ENCODE peak calls at places on chromosomes 2 and 18, in six cellular contexts. M is A549, W is K562, V is HepG2, F is GM12878, C is endothelial cell of umbilical vein. Q is an unnamed sample.

GRCh38 chr2:118905206-118905605 is 36.8 kb upstream of the MARCO start:
- DNase-seq in M (no peak), W (no peak), V (no peak), F (no peak), C (no peak), Q (no peak)

GRCh38 chr18:33560686-33561370 is 17.2 kb upstream of the ASXL3 start:
- DNase-seq in M (no peak), W (no peak), V (peak), F (peak), C (no peak), Q (peak)

GRCh38 chr2:590214-591175 is 86.7 kb downstream of the TMEM18 start:
- DNase-seq in M (no peak), W (no peak), V (no peak), F (no peak), C (no peak), Q (no peak)

GRCh38 chr18:36389811-36390581 is 92.5 kb downstream of the FHOD3 start:
- DNase-seq in M (no peak), W (no peak), V (no peak), F (no peak), C (no peak), Q (no peak)

GRCh38 chr2:284896-285492 is 2.9 kb downstream of the ALKAL2 start:
- DNase-seq in M (no peak), W (no peak), V (no peak), F (no peak), C (no peak), Q (no peak)

GRCh38 chr18:69843047-69843446 is 104.6 kb downstream of the CD226 start:
- DNase-seq in M (no peak), W (no peak), V (no peak), F (no peak), C (no peak), Q (no peak)

GRCh38 chr18:741931-742512 is 29.6 kb upstream of the ENOSF1 start:
- DNase-seq in M (peak), W (peak), V (peak), F (peak), C (peak), Q (peak)

GRCh38 chr2:151306621-151307020 is 17.2 kb upstream of the NMI start:
- DNase-seq in M (no peak), W (no peak), V (no peak), F (no peak), C (peak), Q (no peak)

DNA sequence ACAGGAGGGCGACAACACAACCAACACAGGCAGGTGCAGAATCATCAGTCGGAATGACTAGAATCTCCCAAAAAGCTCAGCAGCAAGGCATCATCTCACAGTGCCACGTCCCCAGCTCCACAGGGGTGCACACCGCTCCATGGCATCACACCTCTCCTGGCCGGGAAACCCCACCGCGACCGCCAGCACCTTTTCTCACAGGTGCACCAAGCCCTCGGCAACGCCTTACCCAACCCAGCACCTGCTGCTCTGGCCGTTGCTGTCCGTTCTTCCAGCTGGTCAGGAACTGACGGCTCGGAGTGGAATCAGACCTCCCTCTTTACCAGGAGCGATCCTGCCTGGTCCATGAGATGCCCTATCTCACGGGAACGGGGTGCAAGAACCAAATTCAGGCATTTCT is 61.3 kb downstream of the ZNF516 start:
- DNase-seq in M (no peak), W (no peak), V (no peak), F (no peak), C (no peak), Q (no peak)
- TF ChIP-seq MAX in M (no peak), W (no peak), V (no peak), F (no peak), C (no peak), Q (no peak)

GRCh38 chr2:43445248-43445647 is 150.6 kb downstream of the THADA start:
- DNase-seq in M (no peak), W (no peak), V (no peak), F (no peak), C (peak), Q (no peak)
- TF ChIP-seq MYC in M (no peak), W (no peak), V (no peak), F (no peak), C (no peak), Q (no peak)

DNA sequence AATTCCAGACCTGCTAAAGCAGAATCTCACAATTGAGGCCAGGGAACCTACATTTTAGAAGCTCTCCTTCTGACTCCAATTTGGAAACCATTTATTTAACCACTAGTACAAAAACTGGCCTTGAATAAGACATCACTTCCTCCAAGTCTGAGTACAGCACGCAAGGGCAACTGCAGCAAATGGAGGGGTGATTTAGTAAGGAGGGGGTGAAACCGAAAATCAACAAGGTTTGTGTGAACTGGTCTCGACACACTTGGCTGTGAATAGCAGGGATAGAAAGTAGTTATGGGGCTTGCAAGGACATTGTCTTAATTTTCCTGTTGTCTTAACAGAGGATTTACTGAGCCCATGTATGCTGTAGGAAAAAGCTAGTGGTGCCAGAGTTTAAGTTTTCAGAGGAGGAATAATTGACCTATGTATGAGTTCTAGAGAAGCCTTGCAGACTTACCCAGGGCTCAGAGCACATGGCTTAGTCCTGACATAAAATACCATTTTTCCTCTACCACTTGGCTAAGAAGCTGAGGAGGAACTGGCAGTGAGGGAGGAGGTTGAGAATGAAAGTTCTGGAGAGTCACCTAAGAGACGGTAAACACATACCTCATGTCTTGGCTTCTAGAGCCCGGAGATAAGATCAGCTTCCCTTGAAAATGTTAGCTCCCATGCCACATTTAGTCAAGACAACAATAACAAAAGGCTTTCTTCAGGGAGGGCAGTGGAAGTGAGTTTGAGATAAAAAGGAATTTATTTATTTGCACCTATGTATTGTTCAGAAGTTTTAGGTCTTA is 114.8 kb downstream of the SMAD2 start:
- DNase-seq in M (no peak), W (peak), V (no peak), F (no peak), C (peak), Q (no peak)
- TF ChIP-seq MAX in M (no peak), W (no peak), V (no peak), F (no peak), C (no peak), Q (no peak)

GRCh38 chr18:6949800-6950586 is 167.6 kb downstream of the LAMA1 start:
- DNase-seq in M (no peak), W (no peak), V (no peak), F (no peak), C (no peak), Q (no peak)
- TF ChIP-seq MYC in M (no peak), W (no peak), V (no peak), F (no peak), C (no peak), Q (no peak)

DNA sequence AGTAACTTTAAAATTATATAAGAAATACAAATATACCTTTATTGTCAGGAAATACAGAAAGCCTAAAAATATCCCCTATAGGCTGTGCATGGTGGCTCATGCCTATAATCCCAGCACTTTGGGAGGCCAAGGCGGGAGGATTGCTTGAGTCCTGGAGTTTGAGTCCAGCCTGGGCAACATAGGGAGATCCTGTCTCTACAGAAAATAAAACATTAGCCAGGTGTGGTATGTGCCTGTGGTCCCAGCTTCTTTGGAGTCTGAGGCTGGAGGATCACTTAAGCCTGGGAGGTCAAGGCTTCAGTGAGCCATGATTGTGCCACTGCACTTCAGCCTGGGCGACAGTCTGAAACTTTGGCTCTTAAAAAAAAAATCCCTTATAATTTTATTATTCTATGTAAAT is 29.1 kb downstream of the GLS start:
- DNase-seq in M (no peak), W (no peak), V (no peak), F (no peak), C (no peak), Q (no peak)
- TF ChIP-seq MAX in M (no peak), W (no peak), V (no peak), F (no peak), C (no peak), Q (no peak)

DNA sequence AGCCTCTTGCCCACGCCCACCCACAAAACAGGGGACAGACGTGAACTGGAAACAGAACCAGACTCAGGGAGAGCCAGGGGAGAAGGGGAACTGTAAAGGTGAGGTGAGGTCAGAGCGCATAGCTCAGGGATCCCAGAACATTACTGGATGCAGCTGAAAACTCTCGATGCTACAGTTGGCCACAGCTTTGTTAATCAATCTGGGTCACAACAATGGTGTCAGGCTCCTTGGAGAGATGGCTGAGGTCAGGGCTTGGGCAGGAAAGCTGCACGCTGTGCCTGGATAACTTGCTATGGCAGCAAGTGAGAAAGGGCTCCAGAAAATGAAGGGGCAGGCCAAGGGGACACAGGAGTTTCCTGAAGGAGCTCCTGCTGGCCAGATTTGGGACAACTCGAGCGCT is 263.3 kb downstream of the TFCP2L1 start:
- DNase-seq in M (no peak), W (no peak), V (no peak), F (no peak), C (no peak), Q (no peak)
- TF ChIP-seq MYC in M (no peak), W (no peak), V (no peak), F (no peak), C (no peak), Q (no peak)

Q was measured in NB4.